ENCODE peak calls at places on chromosomes 5 and 9, in five cellular contexts. D is fibroblast of mammary gland, N is PC-9, J is astrocyte, I is neuronal stem cell. Z is an unnamed sample.
A peak's percentile ranks its signal among the peaks of the same experiment; 100 is the strongest.

GRCh38 chr5:91271999-91272398 is 111.1 kb downstream of the ARRDC3 start:
- DNase-seq in D (no peak), N (no peak), J (no peak), I (no peak), Z (no peak)

GRCh38 chr5:72204946-72205345 is 97.7 kb downstream of the MAP1B start:
- DNase-seq in D (peak; percentile 58), N (no peak), J (peak; percentile 39), I (no peak), Z (no peak)

GRCh38 chr5:71948206-71948605 is 159.1 kb upstream of the MAP1B start:
- DNase-seq in D (peak; percentile 32), N (no peak), J (no peak), I (no peak), Z (peak; percentile 17)

GRCh38 chr5:120516799-120517198 is 52.7 kb downstream of the PRR16 start:
- DNase-seq in D (peak; percentile 62), N (no peak), J (peak; percentile 77), I (no peak), Z (peak; percentile 76)

GRCh38 chr5:142491260-142491659 is 166.4 kb upstream of the SPRY4 start:
- DNase-seq in D (no peak), N (no peak), J (no peak), I (peak; percentile 80), Z (no peak)

GRCh38 chr9:36284226-36284625 is 26.0 kb upstream of the GNE start:
- DNase-seq in D (no peak), N (peak; percentile 90), J (peak; percentile 29), I (no peak), Z (no peak)

GRCh38 chr5:9898319-9898718 is 268.2 kb upstream of the TAS2R1 start:
- DNase-seq in D (peak; percentile 11), N (no peak), J (peak; percentile 4), I (peak; percentile 15), Z (peak; percentile 55)

GRCh38 chr5:55187370-55187769 is 14.4 kb upstream of the CDC20B start:
- DNase-seq in D (no peak), N (peak; percentile 54), J (no peak), I (no peak), Z (no peak)

GRCh38 chr5:91380491-91381133 is 2.5 kb downstream of the ARRDC3 start:
- DNase-seq in D (peak; percentile 91), N (peak; percentile 87), J (peak; percentile 80), I (peak; percentile 97), Z (peak; percentile 92)

GRCh38 chr9:131473891-131474290 is 28.8 kb upstream of the POMT1 start:
- DNase-seq in D (no peak), N (no peak), J (no peak), I (no peak), Z (no peak)

GRCh38 chr9:112020680-112021596 is 124.3 kb downstream of the UGCG start:
- DNase-seq in D (peak; percentile 89), N (peak; percentile 96), J (peak; percentile 73), I (no peak), Z (peak; percentile 69)

GRCh38 chr5:178287091-178287790 is 54.6 kb upstream of the PHYKPL start:
- DNase-seq in D (no peak), N (no peak), J (no peak), I (no peak), Z (no peak)

GRCh38 chr9:114038724-114039313 is 39.3 kb downstream of the AMBP start:
- DNase-seq in D (no peak), N (no peak), J (no peak), I (no peak), Z (no peak)

GRCh38 chr5:159409801-159410200 is 79.5 kb upstream of the IL12B start:
- DNase-seq in D (no peak), N (no peak), J (no peak), I (no peak), Z (no peak)

GRCh38 chr9:133144887-133145466 is 18.7 kb downstream of the GBGT1 start:
- DNase-seq in D (no peak), N (no peak), J (no peak), I (no peak), Z (no peak)
- H3K4me3 ChIP-seq in D (no peak overlapping the region), N (peak overlapping the region; percentile 29), J (peak overlapping the region; percentile 40), I (no peak overlapping the region), Z (no peak overlapping the region)

GRCh38 chr5:33088176-33088575 is 352.6 kb upstream of the TARS1 start:
- DNase-seq in D (peak; percentile 24), N (no peak), J (no peak), I (no peak), Z (peak; percentile 9)
- H3K4me3 ChIP-seq in D (no peak overlapping the region), N (no peak overlapping the region), J (no peak overlapping the region), I (no peak overlapping the region), Z (no peak overlapping the region)

GRCh38 chr9:27660148-27660547 is 86.9 kb upstream of the C9orf72 start:
- DNase-seq in D (no peak), N (no peak), J (no peak), I (no peak), Z (no peak)

GRCh38 chr9:27665121-27665520 is 91.8 kb upstream of the C9orf72 start:
- DNase-seq in D (no peak), N (no peak), J (no peak), I (no peak), Z (no peak)

DNA sequence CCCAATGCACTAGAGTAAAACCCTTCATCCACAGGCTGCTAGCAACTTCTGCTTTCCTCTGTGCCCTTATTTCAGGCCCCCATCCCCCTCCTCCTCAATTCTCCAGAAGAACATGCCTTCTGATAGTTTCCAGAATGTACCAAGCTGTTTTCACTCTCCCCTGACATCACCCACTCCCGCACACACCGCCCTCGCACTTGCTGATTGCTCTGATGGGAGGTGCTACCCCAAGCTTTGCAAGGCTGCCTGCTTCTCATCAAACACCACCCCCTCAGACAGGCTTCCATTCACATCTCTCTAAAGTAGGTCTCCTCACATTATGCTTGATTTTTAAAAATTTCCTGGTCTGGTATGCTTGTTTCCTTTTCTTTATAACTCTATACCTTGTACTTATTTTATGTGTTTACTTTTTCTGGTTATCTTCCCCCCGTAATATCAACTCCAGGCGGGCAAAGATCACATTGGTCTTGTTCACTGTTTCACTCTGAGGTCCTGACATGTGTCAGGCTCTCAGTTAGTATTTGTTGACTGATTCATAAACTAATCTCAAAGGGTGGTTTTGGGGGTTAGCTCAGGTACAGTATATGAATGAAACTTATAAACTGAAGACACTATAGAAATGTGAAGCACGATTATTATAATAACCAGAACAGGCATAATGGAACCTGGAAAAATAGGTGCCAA is 91.0 kb upstream of the C9orf72 start:
- DNase-seq in D (no peak), N (no peak), J (no peak), I (no peak), Z (no peak)
- H3K4me3 ChIP-seq in D (no peak overlapping the region), N (no peak overlapping the region), J (no peak overlapping the region), I (no peak overlapping the region), Z (no peak overlapping the region)

DNA sequence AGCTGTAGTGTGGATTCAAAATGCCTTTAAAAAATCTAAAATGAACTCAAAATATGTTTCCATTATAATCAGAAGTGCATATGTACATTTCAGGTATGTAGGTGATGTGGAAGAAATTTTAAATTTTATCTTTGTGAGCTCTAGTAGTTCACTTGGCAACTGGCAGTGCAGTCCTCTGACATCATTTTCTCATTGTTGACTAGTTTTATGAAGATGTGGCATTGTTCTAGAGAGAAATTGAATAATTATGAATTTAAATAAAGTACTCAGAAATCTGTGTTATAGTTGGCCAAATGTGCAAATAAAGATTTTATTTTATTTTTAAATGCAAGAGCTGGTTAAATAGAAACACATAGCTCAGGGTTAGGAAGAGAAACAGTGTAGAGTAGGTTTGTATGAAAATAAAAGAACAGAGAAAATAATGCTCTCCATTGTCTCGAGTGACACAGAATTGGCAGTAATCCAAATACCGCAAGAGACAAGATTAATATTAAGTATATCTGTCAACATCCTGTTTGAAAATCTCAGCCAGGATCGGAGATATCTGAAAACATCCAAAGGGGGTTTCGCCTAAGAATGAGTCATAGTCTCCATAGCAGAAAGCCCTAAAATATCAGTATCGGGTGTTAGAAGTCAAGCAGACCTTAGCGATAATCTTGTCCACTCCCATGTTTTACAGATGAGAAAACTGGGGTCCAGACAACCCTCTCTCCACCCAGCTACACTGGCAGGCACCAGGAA is 189.4 kb downstream of the CCDC192 start:
- DNase-seq in D (peak; percentile 66), N (peak; percentile 80), J (peak; percentile 77), I (no peak), Z (peak; percentile 89)
- H3K4me3 ChIP-seq in D (no peak overlapping the region), N (no peak overlapping the region), J (no peak overlapping the region), I (no peak overlapping the region), Z (no peak overlapping the region)

GRCh38 chr5:67095346-67095871 is 101.2 kb downstream of the CD180 start:
- DNase-seq in D (peak; percentile 69), N (no peak), J (peak; percentile 23), I (no peak), Z (peak; percentile 72)
- H3K4me3 ChIP-seq in D (no peak overlapping the region), N (no peak overlapping the region), J (no peak overlapping the region), I (no peak overlapping the region), Z (no peak overlapping the region)

GRCh38 chr9:85944672-85945071 is 3.7 kb downstream of the NAA35 start:
- DNase-seq in D (peak; percentile 3), N (no peak), J (no peak), I (no peak), Z (no peak)

GRCh38 chr9:85941617-85941930 is 628 bp downstream of the NAA35 start:
- DNase-seq in D (peak; percentile 2), N (no peak), J (no peak), I (peak; percentile 11), Z (no peak)

GRCh38 chr9:85941966-85942912 is 1.3 kb downstream of the NAA35 start:
- DNase-seq in D (peak; percentile 11), N (no peak), J (no peak), I (no peak), Z (peak; percentile 19)

GRCh38 chr9:85942913-85943729 is 2.2 kb downstream of the NAA35 start:
- DNase-seq in D (peak; percentile 2), N (no peak), J (no peak), I (no peak), Z (no peak)

GRCh38 chr9:85943757-85944430 is 2.9 kb downstream of the NAA35 start:
- DNase-seq in D (no peak), N (no peak), J (no peak), I (no peak), Z (no peak)
- H3K4me3 ChIP-seq in D (no peak overlapping the region), N (no peak overlapping the region), J (no peak overlapping the region), I (no peak overlapping the region), Z (no peak overlapping the region)

DNA sequence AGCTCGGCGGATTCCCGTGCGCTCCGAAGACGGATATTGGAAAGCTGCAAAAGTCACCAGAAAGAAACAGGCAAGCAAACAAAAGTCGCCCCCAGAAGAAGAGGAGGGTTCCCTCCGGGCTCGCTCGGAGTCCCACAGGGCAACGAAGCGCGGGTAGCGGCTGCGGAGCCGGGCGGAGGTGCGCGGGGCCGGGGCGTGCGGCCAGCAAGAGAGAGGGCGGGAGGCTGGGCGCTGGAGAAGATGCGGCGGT is at the start of gene FBN2:
- DNase-seq in D (no peak), N (no peak), J (no peak), I (no peak), Z (no peak)
- H3K4me3 ChIP-seq in D (peak within 1 kb of the TSS; percentile 72), N (no peak within 1 kb of the TSS), J (peak within 1 kb of the TSS; percentile 75), I (peak within 1 kb of the TSS; percentile 99), Z (peak within 1 kb of the TSS; percentile 68)